ENCODE peak calls at places on chromosome 2, in eight cellular contexts. S is stimulated activated CD4-positive, alpha-beta T cell treated with anti-CD3 and anti-CD28 coated beads, Interleukin-2, amount 100 ng/mL, for 48 hours; G is NCI-H510A treated with DMSO at 0.1 percent for 48 hours; N is mesenchymal stem cell; B is activated effector memory CD4-positive, alpha-beta T cell treated with anti-CD3 and anti-CD28 coated beads, Interleukin-2, amount 50 U/mL, for 16 hours; J is body of pancreas; C is right lobe of liver; R is dorsolateral prefrontal cortex. X is an unnamed sample.

GRCh38 chr2:149733936-149734685 is 146.5 kb upstream of the MMADHC start:
- DNase-seq in S (no peak), G (no peak), N (peak; percentile 59), B (no peak), J (no peak), C (no peak), R (no peak), X (no peak)

GRCh38 chr2:96336104-96336775 is 674 bp downstream of the NCAPH start:
- DNase-seq in S (no peak), G (no peak), N (no peak), B (no peak), J (no peak), C (no peak), R (no peak), X (peak; percentile 51)

GRCh38 chr2:133326651-133327397 is 241.4 kb downstream of the NCKAP5 start:
- DNase-seq in S (no peak), G (peak; percentile 59), N (peak; percentile 16), B (no peak), J (no peak), C (no peak), R (no peak), X (peak; percentile 88)

GRCh38 chr2:238170386-238171071 is 11.8 kb downstream of the ERFE start:
- DNase-seq in S (no peak), G (no peak), N (peak; percentile 52), B (no peak), J (no peak), C (peak; percentile 48), R (no peak), X (no peak)

GRCh38 chr2:169716938-169717690 is 16.5 kb upstream of the KLHL23 start:
- DNase-seq in S (no peak), G (peak; percentile 82), N (peak; percentile 42), B (no peak), J (no peak), C (no peak), R (no peak), X (peak; percentile 94)

GRCh38 chr2:33529771-33530481 is 53.5 kb downstream of the RASGRP3 start:
- DNase-seq in S (no peak), G (no peak), N (peak; percentile 99), B (no peak), J (no peak), C (no peak), R (no peak), X (no peak)

GRCh38 chr2:195672674-195673073 is 15.6 kb downstream of the SLC39A10 start:
- DNase-seq in S (no peak), G (no peak), N (no peak), B (no peak), J (no peak), C (no peak), R (no peak), X (peak; percentile 21)

GRCh38 chr2:184452907-184453306 is 145.4 kb upstream of the ZNF804A start:
- DNase-seq in S (no peak), G (no peak), N (no peak), B (no peak), J (no peak), C (no peak), R (no peak), X (no peak)

GRCh38 chr2:95018861-95019550 is 6.5 kb upstream of the MAL start:
- DNase-seq in S (no peak), G (no peak), N (no peak), B (no peak), J (no peak), C (no peak), R (no peak), X (no peak)

GRCh38 chr2:44167311-44167907 is 1.3 kb upstream of the PPM1B start:
- DNase-seq in S (no peak), G (peak; percentile 63), N (no peak), B (no peak), J (peak; percentile 13), C (no peak), R (no peak), X (peak; percentile 84)

GRCh38 chr2:152050345-152050744 is 48.5 kb downstream of the CACNB4 start:
- DNase-seq in S (no peak), G (no peak), N (no peak), B (no peak), J (no peak), C (no peak), R (no peak), X (no peak)

GRCh38 chr2:65144571-65144970 is 14.7 kb upstream of the RAB1A start:
- DNase-seq in S (no peak), G (no peak), N (no peak), B (peak; percentile 8), J (no peak), C (no peak), R (no peak), X (no peak)

GRCh38 chr2:196592912-196593881 is 46.3 kb upstream of the CCDC150 start:
- DNase-seq in S (no peak), G (peak; percentile 62), N (peak; percentile 71), B (no peak), J (peak; percentile 12), C (peak; percentile 51), R (peak; percentile 61), X (peak; percentile 86)

GRCh38 chr2:195307751-195308150 is 349.3 kb upstream of the SLC39A10 start:
- DNase-seq in S (no peak), G (no peak), N (no peak), B (no peak), J (no peak), C (no peak), R (no peak), X (no peak)

GRCh38 chr2:124318913-124319312 is 293.8 kb downstream of the CNTNAP5 start:
- DNase-seq in S (no peak), G (peak; percentile 58), N (no peak), B (no peak), J (peak; percentile 11), C (no peak), R (no peak), X (peak; percentile 49)

GRCh38 chr2:129233166-129233565 is 746.3 kb upstream of the RAB6C start:
- DNase-seq in S (no peak), G (no peak), N (no peak), B (no peak), J (no peak), C (no peak), R (no peak), X (no peak)

GRCh38 chr2:234670052-234670451 is 173.2 kb upstream of the ARL4C start:
- DNase-seq in S (no peak), G (no peak), N (peak; percentile 86), B (no peak), J (no peak), C (no peak), R (no peak), X (no peak)

GRCh38 chr2:120559401-120559800 is 176.3 kb upstream of the GLI2 start:
- DNase-seq in S (no peak), G (no peak), N (peak; percentile 99), B (no peak), J (no peak), C (no peak), R (no peak), X (peak; percentile 26)

GRCh38 chr2:12968399-12968798 is 251.7 kb downstream of the TRIB2 start:
- DNase-seq in S (no peak), G (no peak), N (no peak), B (no peak), J (no peak), C (no peak), R (no peak), X (no peak)